ENCODE peak calls at places on chromosome 17, in nine cellular contexts. J is Peyer's patch, E is nephron progenitor cell, I is tibial artery, P is body of pancreas, B is brain microvascular endothelial cell, D is gastrocnemius medialis, G is GM10248, N is transverse colon. R is an unnamed sample.

GRCh38 chr17:15281909-15282308 is 16.8 kb upstream of the PMP22 start:
- DNase-seq in G (no peak), B (no peak), N (no peak), I (no peak), P (no peak), D (no peak), E (no peak), J (no peak), R (no peak)

GRCh38 chr17:56690441-56691291 is 97.2 kb downstream of the NOG start:
- DNase-seq in D (no peak), E (no peak), P (no peak), B (no peak), G (no peak), J (no peak), I (peak), N (no peak), R (no peak)

GRCh38 chr17:19317359-19318095 is 45.0 kb downstream of the B9D1 start:
- DNase-seq in I (no peak), P (peak), G (peak), N (peak), B (peak), J (peak), E (peak), D (peak), R (no peak)

GRCh38 chr17:8451937-8452614 is 16.4 kb downstream of the NDEL1 start:
- DNase-seq in I (no peak), B (no peak), G (no peak), P (no peak), D (no peak), N (no peak), J (peak), E (no peak), R (no peak)

GRCh38 chr17:57004944-57005579 is 27.1 kb downstream of the SCPEP1 start:
- DNase-seq in N (peak), P (peak), B (no peak), I (no peak), E (no peak), J (peak), D (no peak), G (peak), R (peak)

GRCh38 chr17:16915752-16916556 is 56.0 kb downstream of the TNFRSF13B start:
- DNase-seq in P (peak), E (peak), D (no peak), I (peak), N (peak), J (peak), B (peak), G (peak), R (peak)

GRCh38 chr17:4751925-4752324 is 12.2 kb upstream of the CXCL16 start:
- DNase-seq in J (no peak), I (no peak), N (no peak), E (no peak), G (no peak), D (no peak), P (no peak), B (no peak), R (no peak)

GRCh38 chr17:73058022-73058421 is 34.5 kb downstream of the SLC39A11 start:
- DNase-seq in G (no peak), D (no peak), N (no peak), P (no peak), E (no peak), I (no peak), J (no peak), B (peak), R (no peak)

GRCh38 chr17:1422907-1423306 is 22.9 kb upstream of the YWHAE start:
- DNase-seq in G (no peak), J (no peak), E (no peak), P (no peak), D (peak), B (peak), N (no peak), I (no peak), R (peak)

GRCh38 chr17:82242977-82243647 is 14.3 kb downstream of the SLC16A3 start:
- DNase-seq in D (peak), N (peak), B (peak), P (peak), J (no peak), G (no peak), I (peak), E (no peak), R (no peak)

GRCh38 chr17:4040784-4041183 is 76.5 kb upstream of the ATP2A3 start:
- DNase-seq in E (no peak), P (no peak), B (no peak), D (no peak), G (no peak), I (no peak), J (no peak), N (no peak), R (no peak)

GRCh38 chr17:83203472-83204221 is 124.2 kb downstream of the METRNL start:
- DNase-seq in J (peak), N (peak), E (no peak), I (peak), G (no peak), B (no peak), P (no peak), D (peak), R (no peak)

GRCh38 chr17:11671151-11671550 is 72.9 kb downstream of the DNAH9 start:
- DNase-seq in N (no peak), I (no peak), P (no peak), E (no peak), D (no peak), J (no peak), G (no peak), B (no peak), R (no peak)

GRCh38 chr17:75459590-75460267 is 3.3 kb downstream of the TMEM94 start:
- DNase-seq in J (no peak), P (no peak), E (no peak), I (no peak), G (no peak), D (peak), N (peak), B (no peak), R (no peak)

GRCh38 chr17:28552201-28552999 is at the start of gene UNC119:
- DNase-seq in N (peak), P (peak), J (peak), G (peak), D (peak), E (peak), I (peak), B (peak), R (peak)

GRCh38 chr17:28555022-28555421 is 2.6 kb upstream of the UNC119 start:
- DNase-seq in N (no peak), B (no peak), D (no peak), I (no peak), G (no peak), E (no peak), J (no peak), P (no peak), R (no peak)

GRCh38 chr17:28551421-28552186 is 820 bp downstream of the UNC119 start:
- DNase-seq in B (no peak), I (no peak), G (peak), D (no peak), P (no peak), J (no peak), N (no peak), E (no peak), R (no peak)

GRCh38 chr17:28553000-28553505 is 629 bp upstream of the UNC119 start:
- DNase-seq in G (no peak), N (no peak), D (no peak), B (no peak), P (no peak), J (no peak), E (no peak), I (no peak), R (no peak)

GRCh38 chr17:28554565-28554964 is 2.1 kb upstream of the UNC119 start:
- DNase-seq in J (no peak), N (no peak), I (no peak), P (no peak), D (no peak), G (no peak), E (no peak), B (no peak), R (no peak)
- TF ChIP-seq CTCF in J (no peak), N (no peak), I (no peak), P (peak), D (no peak), G (no peak), E (no peak), B (no peak), R (no peak)

DNA sequence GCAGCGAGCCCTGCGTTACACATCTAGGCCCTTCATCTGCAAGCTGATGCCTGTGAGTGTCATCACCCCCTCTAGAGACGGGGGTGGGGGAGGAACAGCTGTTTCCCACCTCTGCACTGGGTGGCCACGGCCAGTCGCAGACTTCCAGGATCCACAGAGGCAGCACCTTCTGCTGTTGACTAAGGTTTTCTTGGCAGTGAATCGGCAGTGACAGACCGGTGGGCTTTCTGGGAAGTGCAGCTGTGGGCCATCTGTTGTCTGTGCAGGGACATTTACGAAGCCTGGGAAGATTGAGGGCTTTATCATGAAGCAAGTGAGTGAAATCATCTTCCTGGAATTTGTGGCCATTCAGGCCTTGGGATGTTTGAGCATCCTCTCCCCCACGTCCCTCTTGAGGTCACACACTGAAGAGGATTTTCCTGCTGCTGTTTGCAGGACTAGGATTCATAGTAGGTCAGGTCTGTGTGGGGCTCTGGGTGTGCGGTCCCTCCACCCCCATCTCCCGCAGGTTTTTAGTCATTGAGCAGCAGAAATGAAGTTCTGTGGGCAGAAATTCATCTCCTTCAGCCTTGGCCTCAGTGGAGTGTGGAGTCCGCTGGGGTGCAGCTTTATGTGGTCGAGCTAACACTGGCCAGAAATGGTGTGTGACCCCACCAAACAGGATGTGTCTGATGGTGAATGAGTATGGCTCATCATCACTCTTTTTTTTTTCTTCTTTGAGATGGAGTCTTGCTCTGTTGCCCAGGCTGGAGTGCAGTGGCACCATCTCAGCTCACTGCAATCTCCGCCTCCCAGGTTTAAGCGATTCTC is 12.0 kb downstream of the PGS1 start:
- DNase-seq in P (no peak), E (no peak), I (no peak), J (no peak), D (no peak), B (peak), G (no peak), N (no peak), R (no peak)
- TF ChIP-seq CTCF in P (no peak), E (no peak), I (no peak), J (no peak), D (no peak), B (peak), G (no peak), N (no peak), R (no peak)

DNA sequence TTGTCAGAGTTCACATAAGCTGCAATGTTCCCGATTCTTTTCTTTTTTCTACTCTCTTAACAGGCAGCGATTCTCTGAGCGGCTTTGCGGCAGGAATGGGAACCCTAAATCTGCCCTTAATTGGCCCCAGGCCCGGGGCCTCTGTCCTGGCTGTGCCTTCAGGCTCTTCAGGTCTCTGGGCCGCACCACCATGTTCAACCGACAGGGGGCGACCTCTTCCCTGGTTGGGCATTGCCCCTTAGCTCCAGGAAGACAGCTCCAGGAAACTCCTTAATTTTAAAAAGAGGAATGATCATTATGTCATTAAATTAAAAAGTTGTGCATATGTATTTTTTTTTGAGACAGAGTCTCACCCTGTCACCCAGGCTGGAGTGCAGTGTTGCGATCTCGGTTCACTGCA is 20.3 kb downstream of the CACNG5 start:
- DNase-seq in N (no peak), E (no peak), G (no peak), I (no peak), J (no peak), P (no peak), D (no peak), B (no peak), R (peak)
- TF ChIP-seq CTCF in N (no peak), E (no peak), G (peak), I (no peak), J (no peak), P (no peak), D (peak), B (peak), R (peak)

DNA sequence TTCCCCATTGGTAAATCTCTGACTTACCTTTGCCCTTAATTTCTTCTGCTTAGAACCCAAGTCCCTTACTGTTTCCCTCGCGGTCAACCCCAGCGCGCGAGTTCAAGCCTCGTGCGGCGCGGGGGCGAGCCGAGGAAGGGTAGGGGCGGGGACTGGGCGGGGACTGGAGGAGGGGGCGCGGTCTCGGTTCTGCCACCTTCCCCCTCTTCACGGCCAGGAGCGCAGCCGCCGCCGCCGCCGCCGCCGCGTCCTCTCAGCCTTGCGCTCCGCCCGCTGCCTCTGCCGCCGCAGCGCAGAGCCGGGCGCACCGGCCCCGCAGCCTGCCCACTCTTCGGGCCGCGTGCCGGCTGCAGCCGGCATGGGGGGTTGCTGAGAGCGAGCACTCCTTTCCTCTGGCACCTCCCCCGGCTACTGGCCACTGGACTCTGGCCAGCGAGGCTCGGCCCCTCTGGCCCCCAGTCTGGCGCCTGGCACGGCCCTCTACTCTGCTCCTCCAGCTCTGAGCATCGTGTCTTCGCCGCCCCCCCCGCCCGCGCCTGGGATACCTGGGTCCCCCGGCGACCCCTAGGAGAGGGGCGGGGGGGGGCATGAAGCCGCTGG is at the start of gene RAPGEFL1:
- DNase-seq in J (peak), P (peak), E (peak), D (peak), N (peak), B (peak), I (peak), G (peak), R (peak)
- TF ChIP-seq CTCF in J (no peak), P (no peak), E (no peak), D (no peak), N (no peak), B (no peak), I (no peak), G (no peak), R (no peak)